ENCODE peak calls at places on chromosome 18, in seven cellular contexts. T, L, X, I, V, C and F are unnamed samples.

GRCh38 chr18:36780748-36781147 is 48.1 kb downstream of the TPGS2 start:
- DNase-seq in L (no peak), C (peak), V (no peak), I (no peak), T (no peak), X (no peak), F (no peak)

GRCh38 chr18:8952796-8953760 is 149.4 kb upstream of the NDUFV2 start:
- DNase-seq in T (no peak), C (no peak), L (no peak), X (no peak), V (no peak), I (peak), F (no peak)

GRCh38 chr18:24249716-24250115 is 110.9 kb downstream of the CABYR start:
- DNase-seq in L (no peak), T (no peak), I (no peak), C (no peak), X (no peak), V (no peak), F (no peak)

GRCh38 chr18:79630266-79631095 is 49.1 kb upstream of the CTDP1 start:
- DNase-seq in T (no peak), X (peak), I (no peak), L (no peak), C (peak), V (no peak), F (no peak)

GRCh38 chr18:79329786-79330185 is 65.9 kb upstream of the NFATC1 start:
- DNase-seq in V (no peak), L (no peak), X (no peak), T (no peak), C (no peak), I (no peak), F (no peak)

GRCh38 chr18:6370886-6371635 is 43.6 kb downstream of the L3MBTL4 start:
- DNase-seq in L (no peak), V (peak), X (no peak), I (no peak), T (no peak), C (no peak), F (peak)

GRCh38 chr18:33729556-33729955 is 151.5 kb downstream of the ASXL3 start:
- DNase-seq in X (no peak), T (no peak), V (no peak), I (no peak), C (no peak), L (peak), F (no peak)

GRCh38 chr18:22676423-22676822 is 256.7 kb upstream of the RBBP8 start:
- DNase-seq in T (no peak), C (peak), V (no peak), I (peak), X (no peak), L (no peak), F (no peak)

GRCh38 chr18:6929370-6930102 is 188.1 kb downstream of the LAMA1 start:
- DNase-seq in V (no peak), I (no peak), T (no peak), L (no peak), C (peak), X (no peak), F (no peak)

GRCh38 chr18:58004317-58004716 is 39.7 kb upstream of the NEDD4L start:
- DNase-seq in I (no peak), T (no peak), C (peak), X (no peak), L (no peak), V (no peak), F (no peak)

GRCh38 chr18:58967643-58968291 is 103.1 kb downstream of the ZNF532 start:
- DNase-seq in I (no peak), L (no peak), X (no peak), T (no peak), C (no peak), V (peak), F (no peak)

GRCh38 chr18:9814431-9814830 is 71.3 kb upstream of the TXNDC2 start:
- DNase-seq in V (peak), C (peak), L (no peak), T (no peak), X (no peak), I (no peak), F (no peak)

GRCh38 chr18:79560042-79560860 is 119.4 kb upstream of the CTDP1 start:
- DNase-seq in V (no peak), T (no peak), X (peak), L (no peak), I (no peak), C (no peak), F (no peak)

GRCh38 chr18:7600528-7601248 is 33.6 kb downstream of the PTPRM start:
- DNase-seq in X (no peak), V (no peak), L (no peak), C (no peak), I (no peak), T (no peak), F (no peak)

GRCh38 chr18:69617888-69618287 is 217.2 kb downstream of the DOK6 start:
- DNase-seq in V (no peak), T (no peak), L (no peak), I (peak), C (peak), X (no peak), F (no peak)

GRCh38 chr18:76265375-76266225 is 229.4 kb downstream of the ZNF516 start:
- DNase-seq in I (peak), V (no peak), L (no peak), T (no peak), X (peak), C (no peak), F (no peak)

GRCh38 chr18:8854962-8855361 is 149.6 kb downstream of the MTCL1 start:
- DNase-seq in T (no peak), X (no peak), C (no peak), I (no peak), V (no peak), L (no peak), F (no peak)

GRCh38 chr18:61845212-61845611 is 47.6 kb downstream of the RNF152 start:
- DNase-seq in T (no peak), V (no peak), I (no peak), L (no peak), C (no peak), X (no peak), F (no peak)

GRCh38 chr18:13611616-13612110 is 114.7 kb downstream of the FAM210A start:
- DNase-seq in X (no peak), I (no peak), V (no peak), T (no peak), L (no peak), C (peak), F (no peak)

GRCh38 chr18:2337552-2338141 is 233.7 kb downstream of the METTL4 start:
- DNase-seq in L (peak), V (peak), X (peak), I (no peak), C (peak), T (peak), F (no peak)

GRCh38 chr18:59821983-59822382 is 77.8 kb upstream of the PMAIP1 start:
- DNase-seq in I (no peak), V (no peak), X (no peak), T (no peak), C (no peak), L (no peak), F (no peak)

GRCh38 chr18:6055711-6056110 is 160.4 kb upstream of the TMEM200C start:
- DNase-seq in L (no peak), I (peak), V (no peak), T (no peak), C (peak), X (no peak), F (no peak)

GRCh38 chr18:63511285-63511684 is 30.9 kb upstream of the SERPINB12 start:
- DNase-seq in T (peak), C (peak), I (peak), X (no peak), L (peak), V (peak), F (peak)

GRCh38 chr18:14914126-14914525 is 166.2 kb downstream of the ANKRD30B start:
- DNase-seq in X (no peak), V (no peak), T (no peak), I (no peak), L (no peak), C (peak), F (no peak)

GRCh38 chr18:72336786-72337185 is 207.4 kb downstream of the CBLN2 start:
- DNase-seq in V (no peak), T (no peak), I (no peak), L (no peak), C (no peak), X (no peak), F (peak)

GRCh38 chr18:50560681-50561629 is 1.1 kb downstream of the MAPK4 start:
- DNase-seq in I (no peak), L (no peak), T (peak), C (peak), X (peak), V (peak), F (peak)

GRCh38 chr18:28175047-28175929 is 1.6 kb downstream of the CDH2 start:
- DNase-seq in T (peak), V (peak), X (no peak), C (peak), I (no peak), L (no peak), F (no peak)

GRCh38 chr18:7878265-7879173 is 311.4 kb downstream of the PTPRM start:
- DNase-seq in V (no peak), L (no peak), X (no peak), T (no peak), I (no peak), C (peak), F (no peak)